ENCODE peak calls at places on chromosome 5, in nine cellular contexts. F is cardiac fibroblast, K is mesothelial cell of epicardium, X is fibroblast of lung, C is progenitor cell of endocrine pancreas, O is kidney epithelial cell, A is Calu3, L is pancreas, R is heart left ventricle. N is an unnamed sample.

GRCh38 chr5:142644640-142645361 is 41.1 kb downstream of the FGF1 start:
- DNase-seq in F (peak), K (no peak), X (peak), C (no peak), O (peak), A (peak), L (no peak), R (no peak), N (no peak)

GRCh38 chr5:10432059-10433008 is 9.3 kb upstream of the ROPN1L start:
- DNase-seq in F (no peak), K (no peak), X (no peak), C (no peak), O (no peak), A (no peak), L (no peak), R (no peak), N (no peak)

GRCh38 chr5:86461169-86461956 is 156.4 kb upstream of the COX7C start:
- DNase-seq in F (peak), K (no peak), X (no peak), C (no peak), O (peak), A (peak), L (no peak), R (no peak), N (no peak)

GRCh38 chr5:31827862-31828261 is 188.9 kb downstream of the PDZD2 start:
- DNase-seq in F (peak), K (no peak), X (peak), C (no peak), O (no peak), A (no peak), L (no peak), R (no peak), N (no peak)

GRCh38 chr5:81145329-81145728 is 87.8 kb upstream of the CKMT2 start:
- DNase-seq in F (no peak), K (no peak), X (no peak), C (no peak), O (no peak), A (no peak), L (no peak), R (no peak), N (no peak)

GRCh38 chr5:178483620-178484019 is 106.6 kb downstream of the COL23A1 start:
- DNase-seq in F (no peak), K (no peak), X (no peak), C (no peak), O (no peak), A (no peak), L (no peak), R (peak), N (no peak)

GRCh38 chr5:131419877-131420276 is 156.0 kb downstream of the CDC42SE2 start:
- DNase-seq in F (no peak), K (no peak), X (no peak), C (no peak), O (no peak), A (no peak), L (no peak), R (no peak), N (no peak)

GRCh38 chr5:6773342-6774035 is 60.3 kb downstream of the TENT4A start:
- DNase-seq in F (no peak), K (no peak), X (no peak), C (no peak), O (no peak), A (no peak), L (no peak), R (no peak), N (no peak)

GRCh38 chr5:65027149-65027548 is 258.4 kb downstream of the CWC27 start:
- DNase-seq in F (no peak), K (no peak), X (no peak), C (no peak), O (no peak), A (no peak), L (no peak), R (no peak), N (no peak)

GRCh38 chr5:134445841-134446818 is 34.4 kb upstream of the CDKN2AIPNL start:
- DNase-seq in F (no peak), K (no peak), X (no peak), C (no peak), O (peak), A (no peak), L (no peak), R (no peak), N (no peak)

GRCh38 chr5:26847041-26847736 is 191.2 kb downstream of the CDH9 start:
- DNase-seq in F (no peak), K (no peak), X (no peak), C (no peak), O (no peak), A (peak), L (no peak), R (no peak), N (no peak)

GRCh38 chr5:132294728-132295504 is 722 bp downstream of the SLC22A4 start:
- DNase-seq in F (peak), K (no peak), X (peak), C (peak), O (peak), A (peak), L (peak), R (peak), N (peak)

GRCh38 chr5:393846-394275 is 49.1 kb upstream of the EXOC3 start:
- DNase-seq in F (no peak), K (peak), X (no peak), C (no peak), O (no peak), A (no peak), L (no peak), R (no peak), N (peak)

GRCh38 chr5:35803221-35803651 is 53.5 kb upstream of the IL7R start:
- DNase-seq in F (peak), K (no peak), X (peak), C (no peak), O (peak), A (no peak), L (no peak), R (peak), N (no peak)

GRCh38 chr5:134642931-134643530 is 5.6 kb upstream of the SEC24A start:
- DNase-seq in F (no peak), K (no peak), X (no peak), C (no peak), O (no peak), A (no peak), L (no peak), R (no peak), N (no peak)

GRCh38 chr5:122332589-122333555 is 20.8 kb downstream of the SNCAIP start:
- DNase-seq in F (no peak), K (no peak), X (peak), C (no peak), O (no peak), A (no peak), L (no peak), R (no peak), N (no peak)

GRCh38 chr5:107257885-107258520 is 412.7 kb downstream of the EFNA5 start:
- DNase-seq in F (no peak), K (no peak), X (no peak), C (no peak), O (no peak), A (no peak), L (no peak), R (no peak), N (no peak)

GRCh38 chr5:112016980-112017379 is 260.0 kb upstream of the NREP start:
- DNase-seq in F (no peak), K (no peak), X (no peak), C (no peak), O (no peak), A (no peak), L (no peak), R (no peak), N (no peak)

GRCh38 chr5:31630931-31631330 is 8.0 kb upstream of the PDZD2 start:
- DNase-seq in F (no peak), K (no peak), X (no peak), C (no peak), O (no peak), A (no peak), L (no peak), R (peak), N (no peak)

GRCh38 chr5:63127054-63127453 is 548.4 kb downstream of the LRRC70 start:
- DNase-seq in F (peak), K (no peak), X (peak), C (no peak), O (peak), A (no peak), L (no peak), R (no peak), N (no peak)

GRCh38 chr5:135441919-135442318 is 5.2 kb downstream of the DCANP1 start:
- DNase-seq in F (no peak), K (no peak), X (no peak), C (no peak), O (no peak), A (no peak), L (no peak), R (no peak), N (no peak)

GRCh38 chr5:112931473-112931872 is 9.4 kb upstream of the REEP5 start:
- DNase-seq in F (no peak), K (no peak), X (peak), C (no peak), O (no peak), A (no peak), L (no peak), R (no peak), N (no peak)

GRCh38 chr5:128903550-128903949 is 61.7 kb upstream of the SLC27A6 start:
- DNase-seq in F (no peak), K (no peak), X (no peak), C (no peak), O (no peak), A (no peak), L (no peak), R (no peak), N (no peak)

GRCh38 chr5:76690027-76690679 is 25.8 kb upstream of the F2R start:
- DNase-seq in F (peak), K (no peak), X (no peak), C (no peak), O (no peak), A (no peak), L (no peak), R (no peak), N (no peak)

GRCh38 chr5:76688836-76689235 is 27.1 kb upstream of the F2R start:
- DNase-seq in F (peak), K (no peak), X (peak), C (no peak), O (peak), A (no peak), L (no peak), R (no peak), N (no peak)

GRCh38 chr5:76691470-76692273 is 24.3 kb upstream of the F2R start:
- DNase-seq in F (peak), K (no peak), X (peak), C (no peak), O (peak), A (no peak), L (no peak), R (no peak), N (no peak)

GRCh38 chr5:76690704-76691469 is 25.0 kb upstream of the F2R start:
- DNase-seq in F (peak), K (no peak), X (peak), C (no peak), O (no peak), A (no peak), L (no peak), R (no peak), N (no peak)

DNA sequence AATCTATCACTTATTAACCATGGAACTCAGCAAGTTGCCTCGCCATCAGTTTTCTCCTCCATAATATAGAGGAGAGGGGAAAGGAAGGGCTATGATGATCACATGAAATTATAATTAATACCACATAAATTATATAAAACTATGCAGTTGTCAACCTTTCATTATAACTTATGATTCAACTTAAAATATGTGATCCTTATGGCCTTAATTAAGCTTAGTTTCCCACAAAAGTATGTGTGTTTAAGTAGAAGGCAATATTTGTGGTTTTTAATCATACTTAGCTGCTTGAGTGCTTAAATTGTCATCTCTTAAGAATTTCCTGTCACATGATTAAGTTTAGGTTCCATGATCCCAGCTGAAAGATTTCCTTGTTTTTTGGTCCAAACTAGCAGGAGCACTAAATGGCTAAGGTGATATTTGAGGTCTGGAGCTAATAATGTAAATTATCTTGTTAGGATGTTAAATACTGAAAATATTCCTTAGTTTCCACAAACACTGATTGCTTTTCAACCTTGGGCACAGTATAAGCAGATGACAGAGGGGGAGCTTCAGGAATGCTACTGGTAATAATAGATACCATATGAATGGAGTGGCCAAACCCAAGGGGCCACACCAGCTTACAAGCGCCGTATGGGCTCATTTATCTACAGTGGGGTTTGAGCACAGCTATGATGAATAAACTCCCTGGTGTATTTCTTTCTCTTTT is 26.5 kb upstream of the F2R start:
- DNase-seq in F (peak), K (no peak), X (peak), C (no peak), O (peak), A (no peak), L (no peak), R (no peak), N (no peak)
- TF ChIP-seq CTCF in F (no peak), K (no peak), X (no peak), C (no peak), O (no peak), A (no peak), L (no peak), R (no peak), N (no peak)

DNA sequence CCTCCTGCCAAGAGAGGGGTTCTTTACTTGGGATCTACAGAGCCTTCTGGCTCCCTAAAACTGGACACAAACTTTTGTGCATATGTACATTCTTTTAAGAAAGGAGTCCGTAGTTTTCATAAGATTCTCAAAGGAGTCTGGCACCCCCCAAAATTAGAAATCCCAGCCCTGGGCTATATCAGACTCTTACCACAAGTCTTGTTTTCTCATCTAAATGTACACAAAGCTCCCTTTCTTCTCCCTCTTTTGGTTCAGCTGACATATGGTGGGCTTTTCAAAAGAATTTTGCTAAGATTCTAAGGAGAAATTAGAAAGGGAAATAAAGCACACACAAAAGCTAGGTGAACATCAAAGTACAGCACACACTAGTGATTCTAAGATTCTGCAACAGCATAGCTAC is 114.4 kb downstream of the ENC1 start:
- DNase-seq in F (no peak), K (no peak), X (no peak), C (no peak), O (no peak), A (no peak), L (no peak), R (no peak), N (no peak)
- TF ChIP-seq CTCF in F (no peak), K (no peak), X (no peak), C (no peak), O (no peak), A (no peak), L (no peak), R (no peak), N (no peak)

GRCh38 chr5:133365326-133365725 is 247.0 kb downstream of the FSTL4 start:
- DNase-seq in F (no peak), K (no peak), X (no peak), C (peak), O (no peak), A (peak), L (no peak), R (no peak), N (peak)
- TF ChIP-seq CTCF in F (peak), K (peak), X (no peak), C (peak), O (peak), A (peak), L (no peak), R (peak), N (no peak)

DNA sequence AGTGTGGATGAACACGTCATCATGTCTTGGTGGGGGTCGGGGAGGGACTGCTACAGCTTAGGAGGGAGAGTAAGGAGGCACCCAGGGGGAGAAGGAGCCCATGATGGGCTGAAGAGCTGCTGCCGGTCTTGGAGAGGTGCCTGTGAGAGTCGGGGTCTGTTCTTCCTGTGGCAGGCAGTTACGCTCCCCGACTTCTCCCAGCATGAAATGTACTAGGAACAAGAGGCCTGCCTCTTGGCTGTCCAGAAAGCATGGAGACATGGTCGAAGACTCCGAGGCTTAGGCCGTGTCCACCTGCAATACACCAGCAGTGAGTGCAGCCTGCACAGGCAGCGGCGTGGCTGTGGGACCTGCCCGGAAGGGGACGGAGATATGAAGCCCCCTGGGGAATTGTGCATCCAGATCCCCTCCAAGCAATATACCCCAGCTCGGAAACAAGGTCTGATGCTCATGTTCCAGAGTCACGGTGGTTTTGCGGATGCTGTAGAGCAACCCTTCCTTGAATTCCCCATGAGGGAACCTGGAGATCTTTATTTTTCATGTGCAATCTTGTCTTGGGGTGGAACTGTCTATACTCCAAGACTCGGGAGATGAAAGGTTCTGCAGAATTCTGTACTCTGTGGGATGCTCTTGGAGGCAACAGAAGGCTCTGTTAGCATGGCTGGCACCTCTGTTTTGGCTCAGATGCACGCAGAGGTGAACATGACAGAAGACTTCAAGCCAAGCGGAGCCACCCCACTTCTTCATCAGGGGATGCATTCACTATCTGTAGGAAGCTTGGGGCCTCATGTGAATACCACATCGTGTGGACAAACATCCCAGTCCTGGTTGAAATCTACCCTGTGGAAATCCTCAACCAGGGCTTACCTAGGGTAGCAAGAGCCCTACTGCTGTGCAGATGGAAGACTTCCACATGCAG is 374.9 kb upstream of the IRX4 start:
- DNase-seq in F (no peak), K (no peak), X (no peak), C (no peak), O (no peak), A (no peak), L (no peak), R (no peak), N (peak)
- TF ChIP-seq CTCF in F (no peak), K (no peak), X (no peak), C (no peak), O (no peak), A (no peak), L (no peak), R (no peak), N (no peak)

GRCh38 chr5:141342773-141343172 is 856 bp upstream of the PCDHGA3 start:
- DNase-seq in F (no peak), K (no peak), X (no peak), C (no peak), O (no peak), A (no peak), L (no peak), R (no peak), N (no peak)

GRCh38 chr5:141338538-141339306 is at the start of gene PCDHGA2:
- DNase-seq in F (peak), K (no peak), X (peak), C (no peak), O (no peak), A (no peak), L (no peak), R (peak), N (no peak)

GRCh38 chr5:141345327-141345726 is 1.7 kb downstream of the PCDHGA3 start:
- DNase-seq in F (no peak), K (no peak), X (no peak), C (no peak), O (no peak), A (no peak), L (no peak), R (no peak), N (no peak)

GRCh38 chr5:141343953-141344463 is 379 bp downstream of the PCDHGA3 start:
- DNase-seq in F (no peak), K (no peak), X (no peak), C (no peak), O (no peak), A (no peak), L (no peak), R (no peak), N (no peak)

GRCh38 chr5:141343242-141343952 is at the start of gene PCDHGA3:
- DNase-seq in F (peak), K (no peak), X (peak), C (no peak), O (no peak), A (no peak), L (no peak), R (peak), N (no peak)
- TF ChIP-seq CTCF in F (peak), K (no peak), X (peak), C (no peak), O (peak), A (no peak), L (no peak), R (peak), N (no peak)

GRCh38 chr5:177085985-177086917 is at the start of gene FGFR4:
- DNase-seq in F (peak), K (peak), X (peak), C (no peak), O (no peak), A (peak), L (peak), R (no peak), N (no peak)

GRCh38 chr5:177087707-177088005 is 941 bp downstream of the FGFR4 start:
- DNase-seq in F (no peak), K (no peak), X (no peak), C (no peak), O (no peak), A (no peak), L (no peak), R (no peak), N (no peak)

GRCh38 chr5:177089146-177089545 is 2.4 kb downstream of the FGFR4 start:
- DNase-seq in F (no peak), K (no peak), X (peak), C (no peak), O (no peak), A (no peak), L (no peak), R (peak), N (no peak)

GRCh38 chr5:177089825-177090641 is 3.3 kb downstream of the FGFR4 start:
- DNase-seq in F (no peak), K (no peak), X (no peak), C (no peak), O (no peak), A (no peak), L (no peak), R (no peak), N (no peak)

GRCh38 chr5:177086918-177087706 is 397 bp downstream of the FGFR4 start:
- DNase-seq in F (no peak), K (peak), X (peak), C (peak), O (peak), A (peak), L (peak), R (no peak), N (no peak)
- TF ChIP-seq CTCF in F (peak), K (peak), X (peak), C (peak), O (peak), A (peak), L (peak), R (peak), N (peak)

N was measured in osteocyte.